ENCODE peak calls at places on chromosomes 4 and X, in eight cellular contexts. L is right atrium auricular region; Y is pancreas; A is CD4-positive, CD25-positive, alpha-beta regulatory T cell; C is thoracic aorta; X is GM06990; F is lower lobe of right lung; P is PC-9. W is an unnamed sample.

GRCh38 chr4:150217192-150217591 is 138.9 kb downstream of the DCLK2 start:
- DNase-seq in L (no peak), Y (no peak), A (no peak), C (no peak), X (no peak), F (no peak), P (no peak), W (peak; percentile 73)

GRCh38 chrX:27840881-27841280 is 33.1 kb downstream of the MAGEB10 start:
- DNase-seq in L (no peak), Y (no peak), A (no peak), C (no peak), X (no peak), F (no peak), P (no peak), W (no peak)

GRCh38 chr4:905485-906214 is 26.5 kb downstream of the GAK start:
- DNase-seq in L (no peak), Y (no peak), A (no peak), C (no peak), X (no peak), F (no peak), P (no peak), W (no peak)

GRCh38 chr4:44493924-44494323 is 45.3 kb upstream of the KCTD8 start:
- DNase-seq in L (no peak), Y (no peak), A (no peak), C (no peak), X (no peak), F (no peak), P (no peak), W (peak; percentile 6)

GRCh38 chrX:2320580-2321327 is 180.0 kb downstream of the DHRSX start:
- DNase-seq in L (peak; percentile 64), Y (no peak), A (no peak), C (no peak), X (no peak), F (peak; percentile 79), P (no peak), W (peak; percentile 75)

GRCh38 chrX:73214366-73215094 is at the start of gene NAP1L2:
- DNase-seq in L (peak; percentile 59), Y (peak; percentile 48), A (peak; percentile 37), C (peak; percentile 1), X (peak; percentile 11), F (peak; percentile 36), P (peak; percentile 54), W (peak; percentile 6)

GRCh38 chr4:8216443-8217245 is 17.6 kb downstream of the SH3TC1 start:
- DNase-seq in L (no peak), Y (no peak), A (no peak), C (no peak), X (no peak), F (no peak), P (no peak), W (no peak)

GRCh38 chrX:113947548-113947947 is 636.3 kb upstream of the HTR2C start:
- DNase-seq in L (no peak), Y (no peak), A (no peak), C (no peak), X (no peak), F (no peak), P (no peak), W (no peak)

GRCh38 chr4:85132570-85132969 is 166.1 kb upstream of the WDFY3 start:
- DNase-seq in L (no peak), Y (no peak), A (no peak), C (no peak), X (no peak), F (no peak), P (no peak), W (no peak)

GRCh38 chrX:101958139-101958538 is 26.3 kb upstream of the ZMAT1 start:
- DNase-seq in L (no peak), Y (no peak), A (no peak), C (no peak), X (no peak), F (no peak), P (peak; percentile 35), W (no peak)

GRCh38 chr4:10706236-10706635 is 21.7 kb upstream of the CLNK start:
- DNase-seq in L (no peak), Y (no peak), A (no peak), C (no peak), X (no peak), F (no peak), P (no peak), W (no peak)

GRCh38 chr4:1485280-1485679 is 79.0 kb upstream of the NKX1-1 start:
- DNase-seq in L (no peak), Y (no peak), A (no peak), C (no peak), X (no peak), F (no peak), P (no peak), W (no peak)

GRCh38 chrX:150219374-150220185 is 143.5 kb upstream of the MAMLD1 start:
- DNase-seq in L (no peak), Y (no peak), A (no peak), C (no peak), X (no peak), F (no peak), P (no peak), W (no peak)

GRCh38 chrX:69319376-69319775 is 154.1 kb upstream of the PJA1 start:
- DNase-seq in L (no peak), Y (no peak), A (no peak), C (no peak), X (no peak), F (no peak), P (no peak), W (no peak)
- H3K36me3 ChIP-seq in L (no peaks in the 10 kb centered on the region), Y (no peaks in the 10 kb centered on the region), A (no peaks in the 10 kb centered on the region), C (no peaks in the 10 kb centered on the region), X (no peaks in the 10 kb centered on the region), F (no peaks in the 10 kb centered on the region), P (no peaks in the 10 kb centered on the region), W (no peaks in the 10 kb centered on the region)

GRCh38 chr4:4271912-4272311 is 18.0 kb downstream of the LYAR start:
- DNase-seq in L (no peak), Y (no peak), A (no peak), C (no peak), X (no peak), F (peak; percentile 81), P (no peak), W (peak; percentile 60)
- H3K36me3 ChIP-seq in L (peaks cover 35% of the 10 kb centered on the region), Y (peaks cover 14% of the 10 kb centered on the region), A (peaks cover 49% of the 10 kb centered on the region), C (peaks cover 17% of the 10 kb centered on the region), X (peaks cover 16% of the 10 kb centered on the region), F (peaks cover 91% of the 10 kb centered on the region), P (no peaks in the 10 kb centered on the region), W (peaks cover 37% of the 10 kb centered on the region)

DNA sequence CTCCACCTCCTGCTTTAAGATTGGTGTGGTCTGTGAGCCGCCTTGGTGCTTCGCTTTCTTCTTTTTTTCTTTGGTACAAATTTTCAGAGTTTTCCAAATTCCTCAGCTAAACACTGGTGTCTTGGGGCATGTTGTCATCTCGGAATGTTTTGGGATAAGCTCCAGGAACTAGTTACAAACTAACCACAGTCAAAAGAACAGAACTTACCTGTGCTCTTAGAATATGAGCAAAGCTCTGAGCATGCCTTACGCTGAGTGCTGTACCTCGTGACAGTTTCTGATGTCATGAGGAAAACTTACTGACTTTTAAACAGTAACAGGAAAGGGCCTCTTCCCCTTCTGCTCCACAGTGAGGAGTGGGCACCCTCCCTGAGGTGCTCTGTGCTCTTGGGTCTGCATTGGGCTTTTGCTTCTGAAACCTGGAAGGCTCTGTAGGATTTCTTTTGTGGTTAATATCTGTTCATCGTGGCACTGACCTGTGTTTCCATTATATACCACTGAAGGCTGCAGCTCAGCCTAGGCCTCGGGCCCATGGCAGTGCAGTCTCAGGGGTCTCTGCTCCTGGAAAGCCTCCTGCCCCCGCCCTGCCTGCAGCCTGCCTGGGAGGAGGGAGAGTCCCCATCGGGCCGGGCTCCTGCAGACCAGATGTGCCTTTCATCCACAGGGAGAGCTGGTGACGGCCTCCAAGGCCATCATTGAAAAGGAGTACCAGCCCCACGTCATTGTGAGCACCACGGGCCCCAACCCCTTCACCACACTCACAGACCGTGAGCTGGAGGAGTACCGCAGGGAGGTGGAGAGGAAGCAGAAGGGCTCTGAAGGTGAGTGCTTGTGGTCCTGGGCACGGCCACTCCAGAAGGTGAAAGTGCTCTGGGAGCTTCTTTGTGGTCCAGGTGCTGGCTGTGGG is 48.7 kb downstream of the NOP14 start:
- DNase-seq in L (no peak), Y (no peak), A (no peak), C (no peak), X (no peak), F (no peak), P (no peak), W (no peak)
- H3K36me3 ChIP-seq in L (peaks cover 63% of the 10 kb centered on the region), Y (peaks cover 3% of the 10 kb centered on the region), A (peaks cover 63% of the 10 kb centered on the region), C (peaks cover 59% of the 10 kb centered on the region), X (peaks cover 16% of the 10 kb centered on the region), F (peaks cover 88% of the 10 kb centered on the region), P (no peaks in the 10 kb centered on the region), W (peaks cover 24% of the 10 kb centered on the region)

GRCh38 chr4:95181446-95182306 is 367.1 kb downstream of the UNC5C start:
- DNase-seq in L (no peak), Y (no peak), A (no peak), C (no peak), X (no peak), F (no peak), P (no peak), W (no peak)
- H3K36me3 ChIP-seq in L (no peaks in the 10 kb centered on the region), Y (no peaks in the 10 kb centered on the region), A (no peaks in the 10 kb centered on the region), C (no peaks in the 10 kb centered on the region), X (no peaks in the 10 kb centered on the region), F (no peaks in the 10 kb centered on the region), P (no peaks in the 10 kb centered on the region), W (peaks cover 3% of the 10 kb centered on the region)

GRCh38 chr4:182888894-182889293 is 28.3 kb downstream of the DCTD start:
- DNase-seq in L (no peak), Y (no peak), A (no peak), C (no peak), X (no peak), F (no peak), P (no peak), W (no peak)
- H3K36me3 ChIP-seq in L (peaks cover 23% of the 10 kb centered on the region), Y (peaks cover 14% of the 10 kb centered on the region), A (peaks cover 87% of the 10 kb centered on the region), C (peaks cover 41% of the 10 kb centered on the region), X (peaks cover 18% of the 10 kb centered on the region), F (peaks cover 68% of the 10 kb centered on the region), P (no peaks in the 10 kb centered on the region), W (peaks cover 24% of the 10 kb centered on the region)

GRCh38 chr4:38071801-38072567 is 111.8 kb downstream of the PTTG2 start:
- DNase-seq in L (no peak), Y (no peak), A (no peak), C (no peak), X (no peak), F (peak; percentile 63), P (no peak), W (peak; percentile 64)
- H3K36me3 ChIP-seq in L (peaks cover 27% of the 10 kb centered on the region), Y (no peaks in the 10 kb centered on the region), A (peaks cover 3% of the 10 kb centered on the region), C (peaks cover 20% of the 10 kb centered on the region), X (peaks cover 3% of the 10 kb centered on the region), F (no peaks in the 10 kb centered on the region), P (peaks cover 12% of the 10 kb centered on the region), W (no peaks in the 10 kb centered on the region)